ENCODE peak calls at places on chromosomes 6 and 20, in seven cellular contexts. K, L, G, J, T, X and E are unnamed samples.

GRCh38 chr6:157561929-157562810 is 181.2 kb downstream of the ZDHHC14 start:
- DNase-seq in K (no peak), L (no peak), G (no peak), J (no peak), T (no peak), X (no peak), E (no peak)

GRCh38 chr20:63471719-63472158 is 716 bp downstream of the KCNQ2 start:
- DNase-seq in K (no peak), L (no peak), G (no peak), J (no peak), T (no peak), X (no peak), E (no peak)

GRCh38 chr6:124676033-124676432 is 286.2 kb upstream of the RNF217 start:
- DNase-seq in K (no peak), L (peak), G (no peak), J (no peak), T (no peak), X (peak), E (peak)

GRCh38 chr20:59955131-59955796 is 3.0 kb upstream of the CDH26 start:
- DNase-seq in K (no peak), L (peak), G (no peak), J (no peak), T (no peak), X (peak), E (no peak)

GRCh38 chr6:157198425-157199279 is 124.7 kb downstream of the TMEM242 start:
- DNase-seq in K (no peak), L (peak), G (peak), J (peak), T (peak), X (peak), E (peak)

GRCh38 chr6:170125447-170126300 is 165.2 kb downstream of the DLL1 start:
- DNase-seq in K (peak), L (no peak), G (no peak), J (peak), T (no peak), X (no peak), E (no peak)

GRCh38 chr20:34871320-34871926 is 1.2 kb downstream of the GGT7 start:
- DNase-seq in K (no peak), L (no peak), G (no peak), J (no peak), T (no peak), X (no peak), E (no peak)

GRCh38 chr6:41546866-41547798 is 951 bp downstream of the FOXP4 start:
- DNase-seq in K (peak), L (peak), G (peak), J (peak), T (peak), X (peak), E (peak)

GRCh38 chr6:36625161-36625919 is 31.2 kb downstream of the SRSF3 start:
- DNase-seq in K (no peak), L (peak), G (no peak), J (peak), T (peak), X (peak), E (peak)

GRCh38 chr6:93918258-93918657 is 498.9 kb upstream of the EPHA7 start:
- DNase-seq in K (no peak), L (no peak), G (no peak), J (no peak), T (no peak), X (no peak), E (no peak)

GRCh38 chr20:53914861-53915458 is 155.4 kb downstream of the BCAS1 start:
- DNase-seq in K (no peak), L (no peak), G (no peak), J (no peak), T (no peak), X (peak), E (no peak)
- TF ChIP-seq CTCF in K (no peak), L (no peak), G (no peak), J (no peak), T (no peak), X (no peak), E (peak)

GRCh38 chr6:39197521-39198500 is 31.5 kb downstream of the KCNK5 start:
- DNase-seq in K (no peak), L (no peak), G (no peak), J (no peak), T (no peak), X (no peak), E (no peak)

GRCh38 chr6:39202166-39202565 is 27.1 kb downstream of the KCNK5 start:
- DNase-seq in K (no peak), L (no peak), G (no peak), J (no peak), T (no peak), X (no peak), E (no peak)

GRCh38 chr6:39200498-39201020 is 28.7 kb downstream of the KCNK5 start:
- DNase-seq in K (no peak), L (no peak), G (peak), J (no peak), T (no peak), X (no peak), E (no peak)

GRCh38 chr6:39199976-39200375 is 29.3 kb downstream of the KCNK5 start:
- DNase-seq in K (no peak), L (no peak), G (no peak), J (no peak), T (no peak), X (no peak), E (no peak)

GRCh38 chr6:39199541-39199940 is 29.7 kb downstream of the KCNK5 start:
- DNase-seq in K (no peak), L (no peak), G (no peak), J (no peak), T (no peak), X (no peak), E (no peak)
- H3K4me3 ChIP-seq in K (no peak), L (no peak), G (no peak), J (no peak), T (no peak), X (no peak), E (no peak)

DNA sequence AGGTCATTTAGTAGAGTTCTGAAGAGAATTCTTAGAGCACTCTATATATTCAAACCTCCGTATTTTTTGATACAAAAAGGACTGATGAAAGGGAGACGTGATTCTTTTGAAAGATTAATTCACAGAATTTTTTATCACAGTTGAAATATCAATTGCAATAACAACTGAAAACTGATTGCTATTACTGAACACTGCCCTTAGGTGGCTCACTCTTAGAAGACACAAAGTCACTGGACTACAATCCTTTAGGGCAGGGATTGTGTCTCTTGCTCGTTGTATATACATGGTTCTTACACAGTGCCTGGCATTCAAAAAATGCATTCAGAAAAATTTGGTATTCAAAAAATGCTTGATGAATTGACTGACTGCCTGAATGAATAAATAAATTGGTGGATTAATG is 17.1 kb upstream of the CALHM6 start:
- DNase-seq in K (no peak), L (peak), G (no peak), J (no peak), T (peak), X (peak), E (peak)
- TF ChIP-seq CTCF in K (peak), L (peak), G (peak), J (peak), T (peak), X (peak), E (peak)

DNA sequence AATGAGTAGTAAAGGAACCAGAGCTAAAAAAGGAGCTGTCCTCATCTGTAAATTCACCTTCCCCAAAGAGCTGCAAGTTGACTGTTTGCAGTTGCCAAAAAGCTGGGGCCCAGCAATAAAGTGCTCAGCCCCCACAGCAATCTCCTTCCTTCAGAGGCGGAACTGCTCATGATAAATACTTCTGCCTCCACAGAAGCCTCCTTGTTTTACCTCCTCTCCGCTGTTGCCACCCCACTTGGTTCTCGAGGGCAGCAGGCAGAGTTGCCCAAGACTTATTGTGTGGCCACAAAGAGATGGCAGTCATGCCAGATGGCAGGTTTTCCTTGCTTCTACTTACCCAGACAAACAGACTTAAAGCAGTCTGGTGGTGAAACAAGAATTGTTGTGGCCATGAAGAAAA is 66.3 kb downstream of the SLX4IP start:
- DNase-seq in K (peak), L (no peak), G (peak), J (peak), T (peak), X (peak), E (no peak)
- H3K4me3 ChIP-seq in K (peak), L (no peak), G (no peak), J (peak), T (peak), X (no peak), E (peak)

GRCh38 chr20:9407805-9408421 is 106.5 kb upstream of the LAMP5 start:
- DNase-seq in K (peak), L (peak), G (no peak), J (no peak), T (peak), X (peak), E (peak)

GRCh38 chr20:9401381-9401780 is 113.0 kb upstream of the LAMP5 start:
- DNase-seq in K (no peak), L (no peak), G (no peak), J (no peak), T (no peak), X (no peak), E (no peak)

GRCh38 chr20:9400371-9401025 is 113.9 kb upstream of the LAMP5 start:
- DNase-seq in K (no peak), L (no peak), G (no peak), J (no peak), T (no peak), X (peak), E (no peak)

GRCh38 chr20:9408422-9409300 is 105.7 kb upstream of the LAMP5 start:
- DNase-seq in K (no peak), L (peak), G (no peak), J (no peak), T (peak), X (peak), E (peak)

DNA sequence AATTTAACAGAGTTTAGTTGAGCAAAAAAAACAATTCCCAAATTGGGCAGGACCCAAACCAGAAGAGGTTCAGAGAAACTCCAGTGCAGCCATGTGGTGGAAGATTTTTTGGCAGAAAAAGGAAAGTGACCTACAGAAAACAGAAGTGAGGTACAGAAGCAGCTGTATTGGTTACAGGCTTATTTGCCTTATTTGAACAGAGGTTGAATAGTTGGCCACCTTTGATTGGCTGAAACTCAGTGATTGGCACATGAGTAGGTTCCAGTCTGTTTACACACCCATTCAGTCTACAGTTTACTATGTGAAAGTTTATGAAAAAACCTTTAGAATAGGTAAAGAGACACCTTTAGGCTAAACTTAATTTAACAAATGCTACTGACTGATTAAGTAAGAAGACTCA is 110.9 kb upstream of the LAMP5 start:
- DNase-seq in K (no peak), L (no peak), G (no peak), J (no peak), T (no peak), X (no peak), E (no peak)
- TF ChIP-seq CTCF in K (no peak), L (no peak), G (no peak), J (no peak), T (no peak), X (no peak), E (no peak)

GRCh38 chr6:130778946-130779657 is 48.1 kb upstream of the SMLR1 start:
- DNase-seq in K (no peak), L (peak), G (no peak), J (no peak), T (peak), X (peak), E (peak)
- H3K4me3 ChIP-seq in K (no peak), L (peak), G (no peak), J (no peak), T (peak), X (no peak), E (no peak)

GRCh38 chr20:43404880-43405279 is 52.8 kb upstream of the SRSF6 start:
- DNase-seq in K (no peak), L (no peak), G (no peak), J (no peak), T (peak), X (peak), E (no peak)
- TF ChIP-seq CTCF in K (no peak), L (peak), G (peak), J (peak), T (peak), X (peak), E (peak)

GRCh38 chr6:2767327-2767985 is 2.3 kb downstream of the WRNIP1 start:
- DNase-seq in K (no peak), L (no peak), G (no peak), J (no peak), T (peak), X (peak), E (peak)
- H3K4me3 ChIP-seq in K (peak), L (peak), G (peak), J (peak), T (peak), X (peak), E (peak)

GRCh38 chr6:37725967-37726366 is 28.3 kb upstream of the MDGA1 start:
- DNase-seq in K (no peak), L (no peak), G (peak), J (no peak), T (no peak), X (no peak), E (no peak)
- TF ChIP-seq CTCF in K (no peak), L (no peak), G (no peak), J (no peak), T (no peak), X (no peak), E (no peak)